ENCODE peak calls at places on chromosomes 6 and 20, in seven cellular contexts. G is fibroblast of lung; J is activated effector memory CD4-positive, alpha-beta T cell treated with anti-CD3 and anti-CD28 coated beads, Interleukin-2, amount 50 U/mL, for 16 hours; C is CD8-positive, alpha-beta T cell; Y is AG09309; N is T-helper 2 cell; S is GM19239. Q is an unnamed sample.

GRCh38 chr20:24978493-24978892 is 14.1 kb downstream of the APMAP start:
- DNase-seq in Y (no peak), J (no peak), N (no peak), S (no peak), C (no peak), G (no peak), Q (peak; percentile 36)

GRCh38 chr6:33779895-33780294 is 9.0 kb downstream of the LEMD2 start:
- DNase-seq in S (no peak), Y (no peak), N (no peak), G (no peak), C (no peak), J (no peak), Q (no peak)

GRCh38 chr20:41247523-41248370 is 69.8 kb downstream of the ZHX3 start:
- DNase-seq in S (no peak), N (no peak), Y (no peak), G (peak; percentile 3), C (no peak), J (no peak), Q (no peak)

GRCh38 chr6:166313255-166314070 is 5.3 kb upstream of the PRR18 start:
- DNase-seq in C (no peak), J (peak; percentile 71), S (no peak), N (no peak), Y (peak; percentile 8), G (peak; percentile 35), Q (no peak)

GRCh38 chr6:156582509-156582992 is 194.6 kb upstream of the ARID1B start:
- DNase-seq in Y (no peak), J (no peak), G (no peak), N (no peak), S (no peak), C (no peak), Q (no peak)

GRCh38 chr6:81906709-81907204 is 154.3 kb upstream of the TENT5A start:
- DNase-seq in N (no peak), Y (no peak), G (no peak), C (no peak), S (no peak), J (no peak), Q (no peak)

GRCh38 chr6:31202259-31203166 is 32.0 kb upstream of the POU5F1 start:
- DNase-seq in G (no peak), Y (no peak), J (peak; percentile 66), S (no peak), N (no peak), C (no peak), Q (peak; percentile 76)

GRCh38 chr6:70847685-70848084 is 109.2 kb downstream of the B3GAT2 start:
- DNase-seq in J (no peak), C (no peak), Y (no peak), N (no peak), G (no peak), S (no peak), Q (no peak)

GRCh38 chr6:66496659-66497058 is 789.6 kb upstream of the EYS start:
- DNase-seq in J (no peak), G (no peak), N (no peak), Y (no peak), S (no peak), C (no peak), Q (no peak)

GRCh38 chr6:168363811-168364792 is 44.5 kb upstream of the DACT2 start:
- DNase-seq in G (no peak), J (peak; percentile 54), C (no peak), Y (no peak), N (no peak), S (no peak), Q (peak; percentile 43)

GRCh38 chr6:145070791-145071190 is 664.5 kb downstream of the EPM2A start:
- DNase-seq in S (no peak), G (peak; percentile 68), J (no peak), N (no peak), Y (peak; percentile 43), C (no peak), Q (no peak)

GRCh38 chr6:138310294-138310693 is 67.4 kb upstream of the SMIM28 start:
- DNase-seq in Y (no peak), N (no peak), C (no peak), S (no peak), G (no peak), J (no peak), Q (no peak)

GRCh38 chr6:5785235-5785634 is 221.5 kb downstream of the NRN1 start:
- DNase-seq in G (no peak), Y (no peak), J (no peak), N (no peak), S (no peak), C (no peak), Q (no peak)

GRCh38 chr6:11771473-11772048 is 7.0 kb downstream of the ADTRP start:
- DNase-seq in N (no peak), G (peak; percentile 30), S (no peak), Y (no peak), C (no peak), J (no peak), Q (no peak)

GRCh38 chr6:54085526-54085925 is 25.7 kb upstream of the MLIP start:
- DNase-seq in N (no peak), Y (peak; percentile 48), J (no peak), C (no peak), G (peak; percentile 86), S (no peak), Q (no peak)

GRCh38 chr6:42010185-42010872 is 40.0 kb upstream of the TAF8 start:
- DNase-seq in Y (no peak), N (no peak), C (no peak), G (no peak), S (no peak), J (peak; percentile 63), Q (peak; percentile 56)

GRCh38 chr6:88311561-88311960 is 145.4 kb upstream of the CNR1 start:
- DNase-seq in J (no peak), N (no peak), G (no peak), S (no peak), C (no peak), Y (no peak), Q (no peak)

GRCh38 chr6:108835218-108835850 is 12.9 kb upstream of the ARMC2 start:
- DNase-seq in N (peak; percentile 75), C (peak; percentile 66), S (peak; percentile 61), G (peak; percentile 66), Y (peak; percentile 37), J (peak; percentile 94), Q (peak; percentile 96)

GRCh38 chr6:131980791-131981623 is 29.8 kb upstream of the CCN2 start:
- DNase-seq in C (no peak), J (no peak), G (no peak), N (no peak), S (no peak), Y (no peak), Q (no peak)